ENCODE peak calls at places on chromosome 19, in five cellular contexts. U is AG10803; I is Calu3; M is H9; T is CD4-positive, alpha-beta T cell. C is an unnamed sample.

GRCh38 chr19:28578786-28579505 is 634.0 kb downstream of the UQCRFS1 start:
- DNase-seq in M (no peak), T (no peak), I (no peak), U (no peak), C (no peak)

GRCh38 chr19:39247701-39248664 is 673 bp downstream of the IFNL4 start:
- DNase-seq in U (no peak), T (no peak), I (no peak), M (peak), C (no peak)

GRCh38 chr19:14089412-14089661 is 1.2 kb downstream of the SAMD1 start:
- DNase-seq in M (no peak), U (no peak), T (no peak), I (no peak), C (no peak)

GRCh38 chr19:54682306-54682705 is 19.5 kb downstream of the LILRB4 start:
- DNase-seq in I (no peak), M (no peak), U (no peak), T (no peak), C (no peak)

GRCh38 chr19:41702208-41702651 is 6.2 kb upstream of the CEACAM5 start:
- DNase-seq in T (no peak), U (peak), I (no peak), M (no peak), C (no peak)

GRCh38 chr19:55350620-55351315 is 3.8 kb downstream of the COX6B2 start:
- DNase-seq in U (no peak), T (no peak), M (no peak), I (no peak), C (no peak)

GRCh38 chr19:10478903-10479384 is 24.2 kb downstream of the KEAP1 start:
- DNase-seq in U (peak), I (peak), T (peak), M (peak), C (peak)

GRCh38 chr19:44720945-44721344 is 22.0 kb downstream of the CEACAM16 start:
- DNase-seq in T (no peak), U (no peak), M (no peak), I (no peak), C (peak)

GRCh38 chr19:32646556-32646955 is 28.4 kb downstream of the ANKRD27 start:
- DNase-seq in U (no peak), T (no peak), I (no peak), M (no peak), C (peak)

GRCh38 chr19:8922591-8922990 is 87.6 kb downstream of the MUC16 start:
- DNase-seq in T (no peak), M (peak), U (no peak), I (no peak), C (no peak)

GRCh38 chr19:558770-559439 is 13.5 kb upstream of the BSG start:
- DNase-seq in I (no peak), U (no peak), T (no peak), M (no peak), C (no peak)

GRCh38 chr19:46660601-46661019 is 372 bp downstream of the DACT3 start:
- DNase-seq in I (no peak), U (no peak), M (no peak), T (no peak), C (peak)

GRCh38 chr19:10474962-10475451 is 28.1 kb downstream of the KEAP1 start:
- DNase-seq in T (no peak), I (no peak), M (no peak), U (no peak), C (peak)

GRCh38 chr19:10516671-10517286 is 468 bp downstream of the S1PR5 start:
- DNase-seq in T (no peak), M (no peak), I (no peak), U (peak), C (no peak)

GRCh38 chr19:49408816-49409440 is 14.3 kb downstream of the PTH2 start:
- DNase-seq in M (no peak), I (no peak), U (no peak), T (no peak), C (no peak)

GRCh38 chr19:38726761-38727301 is 17.4 kb downstream of the CAPN12 start:
- DNase-seq in T (no peak), I (no peak), U (no peak), M (no peak), C (peak)

GRCh38 chr19:37979547-37980082 is 72.6 kb downstream of the SIPA1L3 start:
- DNase-seq in I (peak), T (no peak), U (no peak), M (no peak), C (no peak)

GRCh38 chr19:35468637-35469036 is 20.6 kb downstream of the FFAR2 start:
- DNase-seq in T (peak), I (peak), U (peak), M (peak), C (peak)

GRCh38 chr19:46296722-46297431 is at the start of gene HIF3A:
- DNase-seq in I (peak), T (no peak), M (peak), U (no peak), C (peak)

DNA sequence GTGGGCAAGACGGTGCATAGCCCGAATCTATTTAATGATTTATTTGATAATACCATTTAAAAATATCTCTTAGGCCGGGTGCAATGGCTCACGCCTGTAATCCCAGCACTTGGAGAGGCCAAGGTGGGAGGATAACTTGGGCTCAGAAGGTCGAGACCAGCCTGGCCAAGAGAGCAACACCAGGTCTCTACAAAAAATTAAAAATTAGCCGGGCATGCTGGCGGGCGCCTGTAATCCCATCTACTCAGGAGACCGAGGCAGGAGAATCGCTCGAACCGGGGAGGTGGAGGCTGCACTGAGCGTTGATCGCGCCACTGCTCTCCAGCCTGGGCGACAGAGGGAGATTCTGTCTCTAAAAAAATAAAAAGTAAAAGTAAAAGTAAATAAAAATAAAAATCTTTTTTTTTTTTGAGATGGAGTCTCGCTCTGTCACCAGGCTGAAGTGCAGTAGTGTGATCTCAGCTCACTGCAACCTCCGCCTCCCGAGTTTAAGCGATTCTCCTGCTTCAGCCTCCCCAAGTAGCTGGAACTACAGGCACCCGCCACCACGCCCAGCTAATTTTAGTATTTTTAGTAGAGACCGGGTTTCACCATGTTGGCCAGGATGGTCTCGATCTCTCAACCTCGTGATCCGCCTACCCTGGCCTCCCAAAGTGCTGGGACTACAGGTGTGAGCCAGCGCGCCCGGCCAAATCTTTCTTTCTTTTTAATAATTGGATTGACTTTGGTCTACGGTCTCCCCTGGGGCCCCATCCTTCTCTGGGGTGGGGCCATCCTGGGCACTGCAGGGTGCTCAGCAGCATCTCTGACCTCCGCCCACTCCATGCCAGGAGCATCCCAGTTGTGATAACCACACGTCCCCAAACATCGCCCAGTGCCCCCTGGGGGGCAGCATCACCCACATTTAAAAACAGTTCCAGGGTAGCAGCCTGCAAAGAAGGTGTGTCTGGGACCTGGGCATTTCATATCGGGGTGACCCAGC is 90.7 kb downstream of the GNG7 start:
- DNase-seq in I (no peak), U (no peak), M (no peak), T (no peak), C (no peak)
- TF ChIP-seq CTCF in I (no peak), U (no peak), M (no peak), T (peak), C (peak)

GRCh38 chr19:2253106-2254051 is 2.8 kb downstream of the JSRP1 start:
- DNase-seq in M (peak), I (no peak), T (peak), U (no peak), C (peak)

GRCh38 chr19:2255112-2255845 is 938 bp downstream of the JSRP1 start:
- DNase-seq in T (no peak), M (no peak), U (no peak), I (no peak), C (no peak)

GRCh38 chr19:2255982-2256685 is at the start of gene JSRP1:
- DNase-seq in U (no peak), M (no peak), I (no peak), T (no peak), C (no peak)

GRCh38 chr19:2252481-2253105 is 3.5 kb downstream of the AMH start:
- DNase-seq in M (no peak), I (no peak), U (no peak), T (no peak), C (no peak)

DNA sequence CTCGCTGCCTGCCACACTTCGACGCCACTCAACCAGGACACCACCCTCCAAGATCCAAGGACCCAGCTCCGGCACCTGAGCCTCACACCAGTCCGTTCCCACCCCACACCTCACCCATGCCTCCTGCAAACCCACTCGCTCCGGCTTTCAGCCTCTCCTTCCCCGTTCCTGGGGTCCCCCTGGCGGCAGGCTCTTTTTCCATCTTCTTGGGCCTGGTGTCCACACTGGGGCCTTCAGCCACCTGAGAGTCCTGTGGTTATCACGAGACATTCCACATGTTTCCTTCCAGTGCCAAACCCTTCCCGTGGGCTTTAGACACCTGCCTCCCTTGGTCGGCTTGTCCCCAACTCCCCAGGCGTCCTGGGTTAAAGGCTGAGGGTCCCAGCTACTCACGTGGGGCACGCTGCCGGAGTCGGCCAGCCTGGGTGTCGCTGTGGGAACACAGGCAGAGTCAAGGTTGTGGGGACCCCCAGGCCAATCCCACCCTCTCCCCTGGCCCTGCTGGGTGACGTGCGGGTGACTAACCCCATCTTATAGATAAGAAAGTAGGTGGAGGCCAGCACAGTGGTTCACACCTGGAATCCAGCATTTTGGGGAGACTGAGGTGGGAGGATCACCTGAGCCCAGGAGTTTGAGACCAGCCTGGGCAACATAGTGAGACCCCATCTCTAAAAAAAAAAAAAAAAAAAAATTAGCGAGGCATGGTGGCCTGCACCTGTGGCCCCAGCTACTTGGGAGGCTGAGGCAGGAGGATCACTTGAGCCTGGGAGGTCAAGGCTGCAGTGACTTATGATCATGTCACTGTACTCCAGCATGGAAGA is 2.0 kb downstream of the JSRP1 start:
- DNase-seq in T (no peak), M (peak), U (no peak), I (no peak), C (no peak)
- TF ChIP-seq CTCF in T (no peak), M (peak), U (peak), I (no peak), C (no peak)

DNA sequence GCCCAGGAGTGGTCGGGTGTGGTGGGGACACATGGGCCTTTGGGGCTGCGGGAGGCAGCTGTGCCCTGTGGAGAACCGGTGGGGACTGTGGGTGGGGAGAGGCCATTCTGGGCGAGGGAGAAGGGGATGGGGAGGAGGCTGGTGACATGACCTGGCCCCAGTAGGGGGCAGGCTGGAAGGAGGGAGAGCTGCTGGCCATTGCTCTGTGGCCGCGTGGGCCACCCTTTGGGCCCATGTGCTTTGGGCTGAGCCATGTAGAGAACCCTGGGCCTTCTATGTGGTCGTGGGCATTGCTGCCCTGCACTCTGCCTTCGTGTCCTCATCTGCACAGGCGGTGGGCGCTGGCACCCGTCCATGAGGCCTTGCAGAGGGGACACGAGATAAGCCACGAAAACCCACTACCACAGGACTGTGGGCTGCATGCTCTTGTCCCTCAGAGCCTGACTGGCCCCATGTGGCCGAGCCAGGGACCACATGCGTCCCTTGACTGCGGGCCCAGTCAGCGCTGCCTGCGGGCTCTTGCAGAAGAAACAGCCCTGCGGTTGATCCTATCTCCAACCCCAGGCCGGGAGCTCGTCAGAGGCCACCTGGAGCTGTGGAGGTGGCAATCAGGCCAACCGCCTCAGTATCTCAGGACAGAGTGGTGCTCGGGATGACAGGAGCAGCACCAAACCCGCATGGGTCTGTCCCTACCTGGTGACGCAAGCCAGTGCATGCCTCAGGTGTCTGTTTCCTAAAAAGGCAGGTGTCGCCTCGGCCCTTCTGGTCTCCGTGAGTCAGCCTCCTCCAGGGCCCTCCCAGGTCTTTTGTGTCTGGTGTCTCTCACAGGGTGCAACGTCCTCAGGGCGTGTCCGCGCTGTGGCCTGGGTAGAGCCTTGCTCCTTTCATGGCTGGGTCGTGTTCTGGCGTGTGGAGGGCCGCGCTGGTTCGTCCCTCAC is 14.3 kb downstream of the FZR1 start:
- DNase-seq in M (peak), T (no peak), U (no peak), I (no peak), C (no peak)
- TF ChIP-seq CTCF in M (peak), T (no peak), U (no peak), I (no peak), C (no peak)

DNA sequence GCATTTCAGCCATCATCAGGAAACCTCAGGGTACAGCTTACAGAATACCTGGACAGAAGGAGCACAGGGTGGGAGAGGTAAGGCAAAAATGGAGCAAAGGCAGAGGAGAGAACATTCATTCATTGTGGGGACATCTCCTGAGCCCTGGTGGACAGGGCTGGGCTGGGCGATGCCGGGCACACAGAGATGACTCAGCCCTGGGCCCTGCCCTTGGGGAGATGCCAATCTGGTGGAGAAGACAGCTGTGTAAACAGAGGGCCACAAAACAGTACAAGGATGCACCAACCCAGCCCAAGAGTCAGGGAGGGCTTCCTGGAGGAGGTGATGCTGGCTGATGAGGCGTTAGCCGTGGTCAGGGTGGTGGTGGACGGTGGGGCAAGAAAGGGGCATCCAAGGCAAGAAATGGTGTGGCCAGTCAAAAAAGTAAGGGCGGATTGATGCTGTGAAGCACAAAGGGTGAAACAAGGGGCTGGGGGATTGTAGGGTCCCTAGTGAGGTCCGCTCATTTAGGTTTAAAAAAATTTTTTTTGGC is 3.6 kb upstream of the HAS1 start:
- DNase-seq in T (no peak), U (peak), M (no peak), I (no peak), C (no peak)
- TF ChIP-seq CTCF in T (no peak), U (no peak), M (no peak), I (no peak), C (no peak)

C was measured in activated CD8-positive, alpha-beta T cell treated with anti-CD3 and anti-CD28 coated beads for 36 hours.